ENCODE peak calls at places on chromosomes 13 and 19, in eight cellular contexts. U is SHP77, M is GDM1, C is breast epithelium, H is astrocyte, S is thoracic aorta, A is renal cortical epithelial cell, V is fibroblast of the aortic adventitia. K is an unnamed sample.

GRCh38 chr19:13225973-13226865 is 76.0 kb downstream of the IER2 start:
- DNase-seq in A (no peak), H (no peak), V (no peak), C (no peak), S (no peak), M (no peak), U (no peak), K (no peak)

GRCh38 chr13:53743906-53744305 is 715.3 kb downstream of the OLFM4 start:
- DNase-seq in S (no peak), M (no peak), U (no peak), A (no peak), C (no peak), V (no peak), H (no peak), K (no peak)

GRCh38 chr13:34087791-34088190 is 269.8 kb downstream of the RFC3 start:
- DNase-seq in C (no peak), S (no peak), H (no peak), U (no peak), M (no peak), A (no peak), V (no peak), K (no peak)

GRCh38 chr13:50082426-50083283 is 67.4 kb downstream of the KCNRG start:
- DNase-seq in H (peak), C (peak), M (peak), V (peak), A (peak), S (no peak), U (peak), K (no peak)

GRCh38 chr19:45424191-45425058 is 708 bp upstream of the ERCC1 start:
- DNase-seq in C (no peak), A (peak), U (peak), H (peak), V (peak), M (peak), S (peak), K (no peak)

GRCh38 chr13:64556391-64556790 is 2673.7 kb downstream of the PCDH9 start:
- DNase-seq in M (no peak), A (no peak), H (peak), U (no peak), V (peak), C (no peak), S (no peak), K (no peak)

GRCh38 chr13:45626731-45627374 is 11.3 kb upstream of the ERICH6B start:
- DNase-seq in S (no peak), A (peak), H (peak), M (no peak), V (no peak), C (no peak), U (no peak), K (no peak)

GRCh38 chr19:15101479-15102082 is 5.6 kb upstream of the SYDE1 start:
- DNase-seq in H (no peak), A (peak), U (no peak), C (no peak), V (peak), M (no peak), S (no peak), K (no peak)

GRCh38 chr13:19154843-19155242 is 26.8 kb downstream of the TUBA3C start:
- DNase-seq in U (no peak), A (no peak), C (no peak), S (no peak), M (no peak), H (no peak), V (no peak), K (no peak)

GRCh38 chr19:17862711-17863519 is 3.2 kb downstream of the RPL18A start:
- DNase-seq in M (no peak), V (no peak), A (no peak), H (no peak), C (no peak), U (no peak), S (no peak), K (no peak)

GRCh38 chr13:45830121-45830520 is 21.4 kb downstream of the SIAH3 start:
- DNase-seq in H (no peak), V (no peak), C (no peak), S (no peak), M (no peak), U (no peak), A (no peak), K (no peak)

GRCh38 chr13:23657056-23657455 is 86.8 kb downstream of the TNFRSF19 start:
- DNase-seq in A (no peak), S (no peak), M (no peak), C (no peak), V (no peak), H (peak), U (peak), K (no peak)

GRCh38 chr13:79290595-79291244 is 115.3 kb downstream of the RBM26 start:
- DNase-seq in U (no peak), V (no peak), M (no peak), C (no peak), A (no peak), S (no peak), H (no peak), K (no peak)

GRCh38 chr13:46622918-46623256 is 69.9 kb downstream of the LRCH1 start:
- DNase-seq in S (no peak), C (peak), H (peak), U (no peak), V (peak), A (peak), M (no peak), K (no peak)

GRCh38 chr19:46803555-46803954 is 15.2 kb upstream of the SLC1A5 start:
- DNase-seq in V (no peak), A (no peak), H (no peak), C (no peak), M (no peak), U (no peak), S (no peak), K (no peak)

GRCh38 chr19:49832556-49832955 is 14.5 kb downstream of the MED25 start:
- DNase-seq in U (no peak), S (no peak), M (no peak), C (no peak), V (no peak), A (no peak), H (no peak), K (no peak)

GRCh38 chr19:53102701-53103140 is 501 bp downstream of the ZNF160 start:
- DNase-seq in S (no peak), H (peak), A (peak), M (peak), C (no peak), U (no peak), V (peak), K (no peak)

GRCh38 chr13:27258637-27259377 is 7.4 kb downstream of the RPL21 start:
- DNase-seq in A (peak), V (no peak), H (no peak), C (no peak), S (no peak), U (no peak), M (no peak), K (no peak)

GRCh38 chr13:51643114-51643881 is 59.0 kb downstream of the WDFY2 start:
- DNase-seq in M (no peak), S (no peak), A (peak), U (no peak), V (peak), H (peak), C (no peak), K (no peak)

GRCh38 chr19:9309974-9310446 is 372 bp upstream of the ZNF699 start:
- DNase-seq in A (no peak), C (no peak), H (no peak), M (peak), U (peak), S (peak), V (peak), K (no peak)

GRCh38 chr19:50817941-50818858 is 5.4 kb downstream of the KLK1 start:
- DNase-seq in S (no peak), V (no peak), U (no peak), A (no peak), H (no peak), M (no peak), C (no peak), K (no peak)

GRCh38 chr19:42149447-42150202 is 17.4 kb upstream of the POU2F2 start:
- DNase-seq in A (no peak), H (no peak), C (no peak), S (no peak), V (no peak), M (no peak), U (no peak), K (no peak)

GRCh38 chr19:35211545-35212230 is 16.9 kb downstream of the FAM187B start:
- DNase-seq in V (no peak), M (peak), U (no peak), C (peak), H (no peak), S (no peak), A (no peak), K (peak)

GRCh38 chr19:50794778-50795664 is 4.8 kb downstream of the ACP4 start:
- DNase-seq in V (no peak), A (no peak), C (no peak), H (no peak), S (no peak), U (no peak), M (no peak), K (no peak)

GRCh38 chr19:41415154-41415571 is 12.0 kb downstream of the B3GNT8 start:
- DNase-seq in V (no peak), H (no peak), C (no peak), S (no peak), A (no peak), U (peak), M (no peak), K (no peak)

GRCh38 chr19:23992348-23992747 is 77.7 kb downstream of the ZNF726 start:
- DNase-seq in C (no peak), A (no peak), V (no peak), S (no peak), M (no peak), U (no peak), H (no peak), K (no peak)

GRCh38 chr13:113152894-113153809 is 5.3 kb upstream of the PROZ start:
- DNase-seq in C (peak), M (no peak), A (no peak), V (no peak), H (peak), U (no peak), S (no peak), K (no peak)

GRCh38 chr19:29325241-29325975 is 112.5 kb upstream of the UQCRFS1 start:
- DNase-seq in C (no peak), U (no peak), M (no peak), S (no peak), H (no peak), V (no peak), A (no peak), K (no peak)

GRCh38 chr13:101080616-101081015 is 335.7 kb downstream of the NALCN start:
- DNase-seq in S (no peak), C (no peak), U (no peak), A (no peak), V (no peak), H (no peak), M (no peak), K (no peak)

GRCh38 chr19:49161987-49162386 is 4.4 kb downstream of the TRPM4 start:
- DNase-seq in V (no peak), M (no peak), S (no peak), A (no peak), C (peak), H (peak), U (no peak), K (no peak)

GRCh38 chr19:4722671-4723464 is 774 bp downstream of the DPP9 start:
- DNase-seq in U (no peak), M (no peak), C (no peak), V (peak), H (peak), S (no peak), A (no peak), K (no peak)

GRCh38 chr13:31898383-31899071 is 133.0 kb upstream of the FRY start:
- DNase-seq in C (no peak), H (no peak), S (no peak), A (no peak), V (no peak), M (peak), U (no peak), K (no peak)

GRCh38 chr13:98769736-98770135 is 17.3 kb upstream of the SLC15A1 start:
- DNase-seq in U (no peak), C (no peak), H (no peak), V (no peak), A (no peak), M (no peak), S (no peak), K (no peak)

GRCh38 chr13:79786176-79786575 is 305.2 kb downstream of the NDFIP2 start:
- DNase-seq in M (no peak), U (no peak), H (no peak), V (no peak), C (no peak), A (no peak), S (no peak), K (no peak)